ENCODE peak calls at places on chromosomes 7 and 10, in five cellular contexts. G is body of pancreas; Z is naive thymus-derived CD8-positive, alpha-beta T cell; K is OCI-LY7; J is AG04449. N is an unnamed sample.
A peak's percentile ranks its signal among the peaks of the same experiment; 100 is the strongest.

GRCh38 chr7:70907594-70907993 is 224.3 kb upstream of the GALNT17 start:
- DNase-seq in G (no peak), Z (no peak), K (no peak), J (no peak), N (no peak)

GRCh38 chr7:51569581-51569980 is 253.0 kb upstream of the COBL start:
- DNase-seq in G (no peak), Z (no peak), K (no peak), J (no peak), N (no peak)

GRCh38 chr10:108561649-108562048 is 1361.7 kb downstream of the XPNPEP1 start:
- DNase-seq in G (no peak), Z (no peak), K (no peak), J (peak; percentile 17), N (no peak)

GRCh38 chr10:7300327-7300726 is 110.5 kb downstream of the SFMBT2 start:
- DNase-seq in G (no peak), Z (no peak), K (no peak), J (no peak), N (no peak)

GRCh38 chr10:43873717-43874116 is 225.0 kb upstream of the ZNF32 start:
- DNase-seq in G (no peak), Z (no peak), K (no peak), J (no peak), N (no peak)

GRCh38 chr10:130757271-130757670 is 554.2 kb downstream of the TCERG1L start:
- DNase-seq in G (peak; percentile 0), Z (no peak), K (no peak), J (no peak), N (no peak)

GRCh38 chr10:29479081-29479917 is 155.5 kb downstream of the SVIL start:
- DNase-seq in G (no peak), Z (no peak), K (peak; percentile 86), J (no peak), N (no peak)

GRCh38 chr10:112475565-112476233 is 28.7 kb downstream of the VTI1A start:
- DNase-seq in G (no peak), Z (no peak), K (no peak), J (no peak), N (no peak)

GRCh38 chr7:151080522-151081169 is at the start of gene FASTK:
- DNase-seq in G (peak; percentile 93), Z (peak; percentile 87), K (peak; percentile 92), J (peak; percentile 31), N (peak; percentile 97)

GRCh38 chr10:29731760-29732159 is 97.0 kb upstream of the SVIL start:
- DNase-seq in G (no peak), Z (no peak), K (no peak), J (no peak), N (peak; percentile 42)

GRCh38 chr10:13399752-13400151 is 51.7 kb upstream of the SEPHS1 start:
- DNase-seq in G (no peak), Z (no peak), K (no peak), J (no peak), N (no peak)

GRCh38 chr10:32790483-32790882 is 167.5 kb downstream of the ITGB1 start:
- DNase-seq in G (no peak), Z (no peak), K (no peak), J (no peak), N (no peak)

GRCh38 chr10:103765981-103766380 is 89.4 kb downstream of the SH3PXD2A start:
- DNase-seq in G (peak; percentile 64), Z (peak; percentile 73), K (peak; percentile 28), J (no peak), N (no peak)

GRCh38 chr10:95034401-95034800 is 34.9 kb downstream of the CYP2C8 start:
- DNase-seq in G (no peak), Z (no peak), K (no peak), J (no peak), N (no peak)

GRCh38 chr7:129454249-129454551 is 20.0 kb downstream of the STRIP2 start:
- DNase-seq in G (no peak), Z (no peak), K (no peak), J (no peak), N (no peak)

GRCh38 chr10:69333205-69333604 is 54.9 kb downstream of the HK1 start:
- DNase-seq in G (peak; percentile 65), Z (no peak), K (no peak), J (no peak), N (no peak)

GRCh38 chr10:13659887-13660544 is 73.3 kb downstream of the PRPF18 start:
- DNase-seq in G (peak; percentile 57), Z (peak; percentile 60), K (peak; percentile 43), J (no peak), N (peak; percentile 71)

GRCh38 chr7:141562036-141562435 is 10.8 kb downstream of the AGK start:
- DNase-seq in G (no peak), Z (no peak), K (no peak), J (no peak), N (no peak)

GRCh38 chr7:75623390-75624133 is 115.2 kb downstream of the HIP1 start:
- DNase-seq in G (no peak), Z (no peak), K (no peak), J (no peak), N (no peak)

GRCh38 chr10:71623098-71623985 is 96.2 kb downstream of the C10orf105 start:
- DNase-seq in G (no peak), Z (no peak), K (peak; percentile 75), J (no peak), N (peak; percentile 32)

GRCh38 chr7:47147213-47147631 is 434.7 kb downstream of the TNS3 start:
- DNase-seq in G (peak; percentile 52), Z (no peak), K (no peak), J (no peak), N (no peak)

GRCh38 chr7:77680266-77680665 is 16.0 kb upstream of the RSBN1L start:
- DNase-seq in G (no peak), Z (no peak), K (no peak), J (no peak), N (no peak)

GRCh38 chr10:8053446-8054242 is 844 bp upstream of the GATA3 start:
- DNase-seq in G (peak; percentile 54), Z (peak; percentile 90), K (peak; percentile 85), J (no peak), N (peak; percentile 89)

GRCh38 chr10:2541176-2541575 is 526.2 kb upstream of the PFKP start:
- DNase-seq in G (no peak), Z (no peak), K (no peak), J (no peak), N (no peak)

GRCh38 chr7:41977165-41977651 is 259.8 kb downstream of the GLI3 start:
- DNase-seq in G (no peak), Z (no peak), K (peak; percentile 51), J (no peak), N (peak; percentile 43)

GRCh38 chr7:79055722-79056415 is 397.6 kb downstream of the MAGI2 start:
- DNase-seq in G (peak; percentile 73), Z (no peak), K (no peak), J (no peak), N (peak; percentile 29)

GRCh38 chr10:72310241-72310633 is 36.5 kb downstream of the DDIT4 start:
- DNase-seq in G (no peak), Z (no peak), K (no peak), J (no peak), N (no peak)

GRCh38 chr7:22452142-22452763 is 47.7 kb downstream of the STEAP1B start:
- DNase-seq in G (peak; percentile 74), Z (peak; percentile 8), K (peak; percentile 86), J (no peak), N (peak; percentile 86)

GRCh38 chr7:351256-351655 is 61.3 kb downstream of the FOXL3 start:
- DNase-seq in G (no peak), Z (peak; percentile 67), K (no peak), J (no peak), N (no peak)

GRCh38 chr10:80371462-80371861 is 14.9 kb downstream of the DYDC2 start:
- DNase-seq in G (no peak), Z (no peak), K (no peak), J (no peak), N (no peak)

GRCh38 chr10:70494536-70494935 is 16.0 kb downstream of the PALD1 start:
- DNase-seq in G (no peak), Z (no peak), K (no peak), J (no peak), N (no peak)

N was measured in testis.